ENCODE peak calls at places on chromosome 2, in ten cellular contexts. One of them, this sample, is unnamed.

GRCh38 chr2:101310591-101311389 is 2.3 kb upstream of the RNF149 start:
- DNase-seq in fibroblast of pulmonary artery: no peak
- DNase-seq in adrenal gland: no peak
- DNase-seq in pancreas: no peak
- DNase-seq in neural crest cell: no peak
- DNase-seq in WTC11: no peak
- DNase-seq in cardiac fibroblast: no peak
- DNase-seq in AG09319: no peak
- DNase-seq in cardiac muscle cell: no peak
- DNase-seq in stomach: no peak
- DNase-seq in this sample: no peak

GRCh38 chr2:153386481-153386891 is 92.1 kb downstream of the RPRM start:
- DNase-seq in fibroblast of pulmonary artery: no peak
- DNase-seq in adrenal gland: no peak
- DNase-seq in pancreas: no peak
- DNase-seq in neural crest cell: no peak
- DNase-seq in WTC11: no peak
- DNase-seq in cardiac fibroblast: no peak
- DNase-seq in AG09319: no peak
- DNase-seq in cardiac muscle cell: no peak
- DNase-seq in stomach: no peak
- DNase-seq in this sample: no peak

GRCh38 chr2:234679766-234680687 is 183.1 kb upstream of the ARL4C start:
- DNase-seq in fibroblast of pulmonary artery: peak
- DNase-seq in adrenal gland: peak
- DNase-seq in pancreas: peak
- DNase-seq in neural crest cell: no peak
- DNase-seq in WTC11: no peak
- DNase-seq in cardiac fibroblast: peak
- DNase-seq in AG09319: peak
- DNase-seq in cardiac muscle cell: peak
- DNase-seq in stomach: peak
- DNase-seq in this sample: no peak

GRCh38 chr2:127145255-127145899 is 38.4 kb upstream of the BIN1 start:
- DNase-seq in fibroblast of pulmonary artery: no peak
- DNase-seq in adrenal gland: peak
- DNase-seq in pancreas: no peak
- DNase-seq in neural crest cell: no peak
- DNase-seq in WTC11: no peak
- DNase-seq in cardiac fibroblast: no peak
- DNase-seq in AG09319: peak
- DNase-seq in cardiac muscle cell: no peak
- DNase-seq in stomach: no peak
- DNase-seq in this sample: no peak

GRCh38 chr2:67234443-67234842 is 162.7 kb upstream of the ETAA1 start:
- DNase-seq in fibroblast of pulmonary artery: peak
- DNase-seq in adrenal gland: peak
- DNase-seq in pancreas: peak
- DNase-seq in neural crest cell: no peak
- DNase-seq in WTC11: no peak
- DNase-seq in cardiac fibroblast: peak
- DNase-seq in AG09319: peak
- DNase-seq in cardiac muscle cell: peak
- DNase-seq in stomach: no peak
- DNase-seq in this sample: no peak

GRCh38 chr2:55111570-55112228 is 61.4 kb upstream of the RTN4 start:
- DNase-seq in fibroblast of pulmonary artery: peak
- DNase-seq in adrenal gland: peak
- DNase-seq in pancreas: peak
- DNase-seq in neural crest cell: no peak
- DNase-seq in WTC11: no peak
- DNase-seq in cardiac fibroblast: peak
- DNase-seq in AG09319: peak
- DNase-seq in cardiac muscle cell: peak
- DNase-seq in stomach: peak
- DNase-seq in this sample: no peak

GRCh38 chr2:239400000-239400831 is 604 bp downstream of the HDAC4 start:
- DNase-seq in fibroblast of pulmonary artery: peak
- DNase-seq in adrenal gland: no peak
- DNase-seq in pancreas: no peak
- DNase-seq in neural crest cell: no peak
- DNase-seq in WTC11: no peak
- DNase-seq in cardiac fibroblast: peak
- DNase-seq in AG09319: no peak
- DNase-seq in cardiac muscle cell: peak
- DNase-seq in stomach: no peak
- DNase-seq in this sample: peak

GRCh38 chr2:42900226-42900744 is 107.9 kb upstream of the HAAO start:
- DNase-seq in fibroblast of pulmonary artery: no peak
- DNase-seq in adrenal gland: no peak
- DNase-seq in pancreas: no peak
- DNase-seq in neural crest cell: no peak
- DNase-seq in WTC11: no peak
- DNase-seq in cardiac fibroblast: no peak
- DNase-seq in AG09319: no peak
- DNase-seq in cardiac muscle cell: no peak
- DNase-seq in stomach: no peak
- DNase-seq in this sample: no peak

GRCh38 chr2:31812051-31812798 is 198.6 kb downstream of the MEMO1 start:
- DNase-seq in fibroblast of pulmonary artery: peak
- DNase-seq in adrenal gland: peak
- DNase-seq in pancreas: no peak
- DNase-seq in neural crest cell: no peak
- DNase-seq in WTC11: no peak
- DNase-seq in cardiac fibroblast: peak
- DNase-seq in AG09319: no peak
- DNase-seq in cardiac muscle cell: peak
- DNase-seq in stomach: no peak
- DNase-seq in this sample: no peak

GRCh38 chr2:235827585-235827992 is 333.7 kb downstream of the AGAP1 start:
- DNase-seq in fibroblast of pulmonary artery: peak
- DNase-seq in adrenal gland: peak
- DNase-seq in pancreas: no peak
- DNase-seq in neural crest cell: no peak
- DNase-seq in WTC11: no peak
- DNase-seq in cardiac fibroblast: peak
- DNase-seq in AG09319: peak
- DNase-seq in cardiac muscle cell: peak
- DNase-seq in stomach: no peak
- DNase-seq in this sample: no peak

GRCh38 chr2:215420471-215420935 is 15.4 kb downstream of the FN1 start:
- DNase-seq in fibroblast of pulmonary artery: peak
- DNase-seq in adrenal gland: no peak
- DNase-seq in pancreas: no peak
- DNase-seq in neural crest cell: no peak
- DNase-seq in WTC11: no peak
- DNase-seq in cardiac fibroblast: peak
- DNase-seq in AG09319: no peak
- DNase-seq in cardiac muscle cell: peak
- DNase-seq in stomach: no peak
- DNase-seq in this sample: no peak

GRCh38 chr2:16722677-16723076 is 57.0 kb upstream of the CYRIA start:
- DNase-seq in fibroblast of pulmonary artery: no peak
- DNase-seq in adrenal gland: no peak
- DNase-seq in pancreas: no peak
- DNase-seq in neural crest cell: no peak
- DNase-seq in WTC11: peak
- DNase-seq in cardiac fibroblast: no peak
- DNase-seq in AG09319: no peak
- DNase-seq in cardiac muscle cell: no peak
- DNase-seq in stomach: no peak
- DNase-seq in this sample: no peak

GRCh38 chr2:54318810-54319209 is 62.8 kb upstream of the TSPYL6 start:
- DNase-seq in fibroblast of pulmonary artery: no peak
- DNase-seq in adrenal gland: no peak
- DNase-seq in pancreas: no peak
- DNase-seq in neural crest cell: no peak
- DNase-seq in WTC11: no peak
- DNase-seq in cardiac fibroblast: no peak
- DNase-seq in AG09319: no peak
- DNase-seq in cardiac muscle cell: no peak
- DNase-seq in stomach: no peak
- DNase-seq in this sample: no peak

GRCh38 chr2:66445781-66446177 is 10.9 kb downstream of the MEIS1 start:
- DNase-seq in fibroblast of pulmonary artery: no peak
- DNase-seq in adrenal gland: no peak
- DNase-seq in pancreas: peak
- DNase-seq in neural crest cell: no peak
- DNase-seq in WTC11: peak
- DNase-seq in cardiac fibroblast: no peak
- DNase-seq in AG09319: no peak
- DNase-seq in cardiac muscle cell: no peak
- DNase-seq in stomach: no peak
- DNase-seq in this sample: no peak

GRCh38 chr2:99648115-99648850 is 158.5 kb upstream of the REV1 start:
- DNase-seq in fibroblast of pulmonary artery: no peak
- DNase-seq in adrenal gland: peak
- DNase-seq in pancreas: no peak
- DNase-seq in neural crest cell: no peak
- DNase-seq in WTC11: no peak
- DNase-seq in cardiac fibroblast: peak
- DNase-seq in AG09319: peak
- DNase-seq in cardiac muscle cell: peak
- DNase-seq in stomach: no peak
- DNase-seq in this sample: no peak

DNA sequence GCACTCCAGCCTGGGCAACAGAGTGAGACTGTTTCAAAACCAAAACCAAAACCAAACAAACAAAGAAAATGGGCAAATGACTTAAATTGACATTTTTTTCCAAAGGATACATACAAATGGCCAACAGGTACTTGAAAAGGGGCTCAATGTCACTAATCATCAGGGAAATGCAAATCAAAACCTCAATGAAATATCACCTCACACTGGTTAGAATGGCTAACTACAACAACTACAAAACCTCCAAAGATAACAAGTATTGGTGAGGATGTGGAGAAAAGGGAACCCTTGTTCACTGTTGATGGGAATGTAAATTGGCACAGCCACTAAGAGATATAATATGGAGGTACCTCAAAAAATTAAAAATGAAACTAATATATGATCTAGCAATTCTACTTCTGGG is 213.2 kb upstream of the HS6ST1 start:
- DNase-seq in fibroblast of pulmonary artery: no peak
- DNase-seq in adrenal gland: no peak
- DNase-seq in pancreas: no peak
- DNase-seq in neural crest cell: no peak
- DNase-seq in WTC11: no peak
- DNase-seq in cardiac fibroblast: no peak
- DNase-seq in AG09319: no peak
- DNase-seq in cardiac muscle cell: no peak
- DNase-seq in stomach: no peak
- DNase-seq in this sample: no peak
- TF ChIP-seq CTCF in fibroblast of pulmonary artery: peak
- TF ChIP-seq CTCF in adrenal gland: no peak
- TF ChIP-seq CTCF in pancreas: no peak
- TF ChIP-seq CTCF in neural crest cell: peak
- TF ChIP-seq CTCF in WTC11: no peak
- TF ChIP-seq CTCF in cardiac fibroblast: no peak
- TF ChIP-seq CTCF in AG09319: no peak
- TF ChIP-seq CTCF in cardiac muscle cell: peak
- TF ChIP-seq CTCF in stomach: peak
- TF ChIP-seq CTCF in this sample: no peak

GRCh38 chr2:52818958-52819357 is 948.6 kb upstream of the CHAC2 start:
- DNase-seq in fibroblast of pulmonary artery: no peak
- DNase-seq in adrenal gland: no peak
- DNase-seq in pancreas: no peak
- DNase-seq in neural crest cell: no peak
- DNase-seq in WTC11: no peak
- DNase-seq in cardiac fibroblast: no peak
- DNase-seq in AG09319: no peak
- DNase-seq in cardiac muscle cell: no peak
- DNase-seq in stomach: no peak
- DNase-seq in this sample: no peak

GRCh38 chr2:52821631-52822030 is 946.0 kb upstream of the CHAC2 start:
- DNase-seq in fibroblast of pulmonary artery: no peak
- DNase-seq in adrenal gland: no peak
- DNase-seq in pancreas: no peak
- DNase-seq in neural crest cell: no peak
- DNase-seq in WTC11: no peak
- DNase-seq in cardiac fibroblast: peak
- DNase-seq in AG09319: no peak
- DNase-seq in cardiac muscle cell: peak
- DNase-seq in stomach: peak
- DNase-seq in this sample: no peak
- TF ChIP-seq CTCF in fibroblast of pulmonary artery: peak
- TF ChIP-seq CTCF in adrenal gland: no peak
- TF ChIP-seq CTCF in pancreas: no peak
- TF ChIP-seq CTCF in neural crest cell: no peak
- TF ChIP-seq CTCF in WTC11: no peak
- TF ChIP-seq CTCF in cardiac fibroblast: no peak
- TF ChIP-seq CTCF in AG09319: no peak
- TF ChIP-seq CTCF in cardiac muscle cell: peak
- TF ChIP-seq CTCF in stomach: peak
- TF ChIP-seq CTCF in this sample: no peak

GRCh38 chr2:222315443-222316121 is 16.8 kb upstream of the PAX3 start:
- DNase-seq in fibroblast of pulmonary artery: no peak
- DNase-seq in adrenal gland: no peak
- DNase-seq in pancreas: no peak
- DNase-seq in neural crest cell: no peak
- DNase-seq in WTC11: no peak
- DNase-seq in cardiac fibroblast: no peak
- DNase-seq in AG09319: no peak
- DNase-seq in cardiac muscle cell: no peak
- DNase-seq in stomach: no peak
- DNase-seq in this sample: no peak
- TF ChIP-seq CTCF in fibroblast of pulmonary artery: peak
- TF ChIP-seq CTCF in adrenal gland: no peak
- TF ChIP-seq CTCF in pancreas: no peak
- TF ChIP-seq CTCF in neural crest cell: peak
- TF ChIP-seq CTCF in WTC11: peak
- TF ChIP-seq CTCF in cardiac fibroblast: peak
- TF ChIP-seq CTCF in AG09319: no peak
- TF ChIP-seq CTCF in cardiac muscle cell: no peak
- TF ChIP-seq CTCF in stomach: no peak
- TF ChIP-seq CTCF in this sample: no peak

DNA sequence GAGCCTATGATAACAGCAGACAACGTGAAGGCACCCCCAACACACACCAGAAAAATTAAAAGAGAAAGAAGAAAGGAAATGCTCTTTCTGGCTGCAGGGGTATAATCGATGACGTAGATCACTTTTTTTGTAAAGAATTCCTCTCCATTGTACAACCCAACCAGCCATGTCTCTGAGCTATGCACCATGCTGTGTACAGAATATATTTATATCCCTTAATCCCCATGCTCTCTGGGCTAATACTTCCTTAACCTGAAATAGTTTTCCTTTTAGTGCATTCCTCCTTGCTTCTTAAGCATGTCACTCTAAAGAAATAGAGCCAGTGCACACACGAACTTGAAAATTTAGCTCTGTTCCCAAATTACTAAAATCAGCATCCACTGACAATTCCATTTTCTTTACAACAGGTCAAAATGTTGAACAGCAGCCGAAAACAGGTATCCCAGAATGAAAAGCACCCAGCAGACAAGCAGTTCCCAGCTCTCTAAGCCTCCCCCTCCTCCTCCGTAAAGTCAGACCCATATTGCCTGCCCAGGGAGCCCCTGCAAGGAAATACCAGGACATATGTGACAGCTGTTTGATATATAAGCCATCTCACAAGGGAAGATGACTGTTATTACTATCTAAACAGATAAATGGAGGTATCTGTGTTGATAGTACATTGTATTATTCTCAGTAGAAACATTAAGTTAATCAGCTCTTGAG is 247.4 kb upstream of the RAB6C start:
- DNase-seq in fibroblast of pulmonary artery: no peak
- DNase-seq in adrenal gland: no peak
- DNase-seq in pancreas: no peak
- DNase-seq in neural crest cell: no peak
- DNase-seq in WTC11: no peak
- DNase-seq in cardiac fibroblast: no peak
- DNase-seq in AG09319: no peak
- DNase-seq in cardiac muscle cell: no peak
- DNase-seq in stomach: no peak
- DNase-seq in this sample: no peak
- TF ChIP-seq CTCF in fibroblast of pulmonary artery: no peak
- TF ChIP-seq CTCF in adrenal gland: no peak
- TF ChIP-seq CTCF in pancreas: no peak
- TF ChIP-seq CTCF in neural crest cell: no peak
- TF ChIP-seq CTCF in WTC11: no peak
- TF ChIP-seq CTCF in cardiac fibroblast: no peak
- TF ChIP-seq CTCF in AG09319: no peak
- TF ChIP-seq CTCF in cardiac muscle cell: no peak
- TF ChIP-seq CTCF in stomach: no peak
- TF ChIP-seq CTCF in this sample: no peak

This sample was measured in natural killer cell.